ENCODE peak calls at places on chromosomes 1 and 21, in five cellular contexts. S is fibroblast of lung, C is psoas muscle, V is endodermal cell, K is heart left ventricle. O is an unnamed sample.

GRCh38 chr1:198162091-198162767 is 5.4 kb downstream of the NEK7 start:
- DNase-seq in S (no peak), C (no peak), V (no peak), K (peak; percentile 30), O (no peak)

GRCh38 chr1:234756066-234756783 is 146.2 kb upstream of the IRF2BP2 start:
- DNase-seq in S (peak; percentile 77), C (no peak), V (no peak), K (no peak), O (no peak)

GRCh38 chr21:41112740-41113692 is 54.9 kb upstream of the BACE2 start:
- DNase-seq in S (peak; percentile 99), C (no peak), V (peak; percentile 75), K (no peak), O (no peak)

GRCh38 chr1:230172016-230172356 is 104.9 kb downstream of the GALNT2 start:
- DNase-seq in S (no peak), C (no peak), V (peak; percentile 26), K (no peak), O (no peak)

GRCh38 chr1:63466759-63467158 is 56.3 kb downstream of the ITGB3BP start:
- DNase-seq in S (no peak), C (no peak), V (peak; percentile 55), K (no peak), O (no peak)

GRCh38 chr1:173914366-173914871 is 2.7 kb downstream of the SERPINC1 start:
- DNase-seq in S (no peak), C (no peak), V (peak; percentile 80), K (no peak), O (no peak)

GRCh38 chr1:234978397-234979291 is 150.0 kb downstream of the TOMM20 start:
- DNase-seq in S (peak; percentile 88), C (peak; percentile 54), V (no peak), K (peak; percentile 64), O (peak; percentile 53)

GRCh38 chr1:30697977-30698376 is 25.4 kb downstream of the MATN1 start:
- DNase-seq in S (peak; percentile 59), C (no peak), V (no peak), K (peak; percentile 27), O (no peak)

GRCh38 chr1:117146570-117147340 is 25.2 kb upstream of the TRIM45 start:
- DNase-seq in S (peak; percentile 97), C (no peak), V (peak; percentile 62), K (no peak), O (no peak)

GRCh38 chr21:37223804-37224345 is 43.3 kb downstream of the VPS26C start:
- DNase-seq in S (no peak), C (no peak), V (no peak), K (no peak), O (no peak)

GRCh38 chr1:228964178-228964819 is 229.0 kb downstream of the RHOU start:
- DNase-seq in S (peak; percentile 92), C (peak; percentile 44), V (peak; percentile 60), K (peak; percentile 47), O (peak; percentile 57)

GRCh38 chr1:224211262-224211962 is 28.4 kb downstream of the DEGS1 start:
- DNase-seq in S (peak; percentile 76), C (no peak), V (no peak), K (no peak), O (no peak)

GRCh38 chr1:64687725-64688285 is 57.1 kb upstream of the RAVER2 start:
- DNase-seq in S (peak; percentile 37), C (peak; percentile 21), V (no peak), K (no peak), O (no peak)

GRCh38 chr1:219236933-219237610 is 63.4 kb downstream of the LYPLAL1 start:
- DNase-seq in S (no peak), C (no peak), V (no peak), K (no peak), O (no peak)

GRCh38 chr1:6035719-6036118 is 10.0 kb upstream of the KCNAB2 start:
- DNase-seq in S (no peak), C (no peak), V (no peak), K (no peak), O (no peak)

GRCh38 chr1:181061891-181062777 is 26.4 kb upstream of the IER5 start:
- DNase-seq in S (no peak), C (peak; percentile 60), V (no peak), K (peak; percentile 40), O (peak; percentile 26)

GRCh38 chr1:60287536-60287935 is 214.0 kb upstream of the C1orf87 start:
- DNase-seq in S (no peak), C (no peak), V (no peak), K (no peak), O (no peak)

GRCh38 chr1:46638921-46639320 is 22.3 kb upstream of the MOB3C start:
- DNase-seq in S (no peak), C (no peak), V (no peak), K (no peak), O (no peak)

GRCh38 chr1:166603296-166603695 is 236.0 kb upstream of the POGK start:
- DNase-seq in S (no peak), C (no peak), V (no peak), K (no peak), O (no peak)

GRCh38 chr1:224114787-224115175 is 870 bp downstream of the FBXO28 start:
- DNase-seq in S (peak; percentile 3), C (no peak), V (no peak), K (no peak), O (no peak)

GRCh38 chr21:33281101-33281652 is 15.0 kb downstream of the IL10RB start:
- DNase-seq in S (no peak), C (no peak), V (peak; percentile 24), K (no peak), O (no peak)

GRCh38 chr1:90509225-90510048 is 207.7 kb downstream of the BARHL2 start:
- DNase-seq in S (no peak), C (no peak), V (no peak), K (no peak), O (no peak)

GRCh38 chr21:44090332-44090731 is 16.9 kb upstream of the PWP2 start:
- DNase-seq in S (no peak), C (no peak), V (no peak), K (no peak), O (no peak)

GRCh38 chr1:220803401-220804201 is 16.9 kb downstream of the MTARC1 start:
- DNase-seq in S (no peak), C (no peak), V (peak; percentile 75), K (no peak), O (no peak)

GRCh38 chr1:905071-905749 is 18.5 kb upstream of the SAMD11 start:
- DNase-seq in S (peak; percentile 47), C (peak; percentile 61), V (peak; percentile 78), K (peak; percentile 72), O (peak; percentile 74)

GRCh38 chr21:45225041-45225740 is 62.5 kb downstream of the POFUT2 start:
- DNase-seq in S (no peak), C (no peak), V (no peak), K (no peak), O (no peak)

GRCh38 chr21:45333583-45334121 is 46.0 kb upstream of the POFUT2 start:
- DNase-seq in S (peak; percentile 48), C (no peak), V (peak; percentile 77), K (no peak), O (peak; percentile 3)

GRCh38 chr21:37849703-37850102 is 66.6 kb downstream of the KCNJ6 start:
- DNase-seq in S (peak; percentile 91), C (no peak), V (no peak), K (no peak), O (no peak)

GRCh38 chr1:12232221-12232620 is 2.4 kb downstream of the VPS13D start:
- DNase-seq in S (no peak), C (peak; percentile 52), V (no peak), K (peak; percentile 76), O (peak; percentile 34)

GRCh38 chr1:202964755-202965440 is 2.2 kb downstream of the CYB5R1 start:
- DNase-seq in S (peak; percentile 71), C (peak; percentile 53), V (peak; percentile 81), K (peak; percentile 58), O (peak; percentile 36)

GRCh38 chr1:84653130-84653680 is 37.1 kb downstream of the SSX2IP start:
- DNase-seq in S (peak; percentile 52), C (no peak), V (no peak), K (no peak), O (no peak)

GRCh38 chr1:17184161-17184665 is 20.7 kb upstream of the PADI1 start:
- DNase-seq in S (no peak), C (no peak), V (peak; percentile 17), K (no peak), O (no peak)

GRCh38 chr21:26148071-26148470 is 22.5 kb downstream of the APP start:
- DNase-seq in S (no peak), C (no peak), V (peak; percentile 81), K (no peak), O (no peak)
- H3K4me3 ChIP-seq in S (no peak overlapping the region), C (no peak overlapping the region), V (peak overlapping the region; percentile 10), K (no peak overlapping the region), O (no peak overlapping the region)

DNA sequence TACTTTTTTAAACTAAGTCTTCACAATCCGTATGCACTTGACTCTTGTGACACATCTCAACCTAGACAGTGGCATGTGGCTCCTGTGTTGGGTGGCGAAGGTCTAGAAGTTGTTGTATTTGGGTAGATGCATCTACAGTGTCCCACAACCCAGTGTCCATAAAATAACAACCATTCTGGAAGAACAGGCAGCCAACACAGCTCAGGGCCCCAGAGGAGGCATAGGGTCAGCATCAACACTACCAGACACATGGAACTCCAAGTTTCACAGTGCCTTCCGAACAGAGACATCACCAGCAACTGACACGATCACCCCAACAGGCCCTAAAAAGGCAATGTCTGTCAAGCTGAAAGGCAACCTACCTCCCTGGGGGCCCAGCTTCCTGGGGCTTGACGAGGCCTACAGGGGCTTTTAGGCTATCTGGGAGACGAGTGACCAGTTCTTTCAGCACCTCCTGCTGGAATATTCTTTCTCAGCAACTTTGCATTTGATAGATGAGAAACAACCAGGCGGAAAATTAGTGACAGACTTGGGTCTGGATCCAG is 5.6 kb downstream of the SH3BP5L start:
- DNase-seq in S (no peak), C (no peak), V (no peak), K (no peak), O (no peak)
- H3K4me1 ChIP-seq in S (peaks cover 41% of the 10 kb centered on the region), C (peaks cover 50% of the 10 kb centered on the region), V (peaks cover 3% of the 10 kb centered on the region), K (peaks cover 28% of the 10 kb centered on the region), O (peaks cover 58% of the 10 kb centered on the region)

DNA sequence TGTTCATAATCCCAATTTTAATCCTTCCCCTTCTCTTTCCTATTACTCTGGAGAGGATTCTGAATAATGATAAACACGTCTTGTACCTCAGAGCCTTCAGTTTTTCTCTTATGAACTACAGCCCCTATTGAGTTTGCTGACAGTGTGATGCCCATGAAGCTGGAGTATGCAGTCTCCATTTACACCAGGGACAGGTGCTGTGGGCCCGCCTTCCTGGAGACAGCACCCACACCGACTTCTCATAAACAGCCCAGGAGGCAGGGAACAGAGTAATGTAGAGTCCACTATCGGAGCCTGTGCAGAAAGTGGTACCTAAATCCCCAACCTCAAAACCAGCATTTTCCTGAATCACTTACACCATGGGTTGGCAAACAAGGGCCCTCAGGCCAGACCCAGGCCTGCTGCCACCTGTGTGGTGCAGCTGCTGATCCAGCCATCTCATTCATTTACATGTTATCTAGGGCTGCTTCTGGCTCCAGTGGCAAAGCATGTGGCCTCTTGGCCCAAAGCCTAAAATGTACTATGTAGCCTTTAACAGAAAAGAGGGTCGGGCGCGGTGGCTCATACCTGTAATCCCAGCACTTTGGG is 95.1 kb upstream of the KRTAP19-8 start:
- DNase-seq in S (no peak), C (no peak), V (no peak), K (no peak), O (no peak)
- H3K27ac ChIP-seq in S (no peak overlapping the region), C (no peak overlapping the region), V (no peak overlapping the region), K (no peak overlapping the region), O (no peak overlapping the region)

GRCh38 chr1:243420968-243421675 is 165.3 kb downstream of the SDCCAG8 start:
- DNase-seq in S (peak; percentile 33), C (no peak), V (no peak), K (no peak), O (no peak)
- H3K4me3 ChIP-seq in S (no peak overlapping the region), C (peak overlapping the region; percentile 52), V (no peak overlapping the region), K (no peak overlapping the region), O (no peak overlapping the region)

O was measured in left ventricle myocardium inferior.